ENCODE peak calls at places on chromosome 3, in ten cellular contexts. I is ACHN, S is HL-60, Y is astrocyte, R is H54, Q is progenitor cell of endocrine pancreas, C is occipital lobe, K is neural crest cell, F is pancreas, B is naive B cell. W is an unnamed sample.

GRCh38 chr3:66480666-66481065 is 20.2 kb downstream of the LRIG1 start:
- DNase-seq in K (no peak), Y (peak), Q (no peak), R (no peak), F (no peak), B (peak), S (no peak), C (no peak), I (no peak), W (no peak)

GRCh38 chr3:150238995-150239612 is 169.0 kb upstream of the TSC22D2 start:
- DNase-seq in I (peak), S (no peak), B (no peak), Q (no peak), Y (no peak), C (no peak), K (no peak), R (no peak), F (no peak), W (no peak)

GRCh38 chr3:118628704-118629341 is 405.8 kb downstream of the IGSF11 start:
- DNase-seq in R (peak), B (no peak), F (no peak), C (peak), S (peak), I (peak), Y (peak), Q (peak), K (peak), W (peak)

GRCh38 chr3:195238626-195239118 is 32.3 kb downstream of the XXYLT1 start:
- DNase-seq in F (no peak), C (no peak), K (no peak), Q (no peak), R (no peak), B (no peak), S (no peak), I (no peak), Y (no peak), W (no peak)

GRCh38 chr3:55725681-55726500 is 238.8 kb upstream of the WNT5A start:
- DNase-seq in S (no peak), F (no peak), R (no peak), K (no peak), C (no peak), Y (no peak), Q (no peak), I (no peak), B (no peak), W (no peak)

GRCh38 chr3:143538577-143538981 is 309.7 kb downstream of the SLC9A9 start:
- DNase-seq in R (no peak), C (no peak), F (no peak), B (no peak), K (no peak), Q (no peak), Y (peak), S (no peak), I (no peak), W (no peak)

GRCh38 chr3:157393076-157393475 is 43.6 kb upstream of the PTX3 start:
- DNase-seq in I (no peak), C (no peak), Y (no peak), S (no peak), R (no peak), K (no peak), F (no peak), B (no peak), Q (no peak), W (no peak)

GRCh38 chr3:53616330-53616729 is 121.9 kb downstream of the CACNA1D start:
- DNase-seq in S (no peak), I (no peak), R (no peak), Q (no peak), B (no peak), C (no peak), Y (no peak), F (no peak), K (no peak), W (no peak)

GRCh38 chr3:142596726-142597088 is 514 bp downstream of the PLS1 start:
- DNase-seq in Y (no peak), Q (no peak), S (no peak), B (no peak), I (no peak), R (no peak), K (no peak), C (no peak), F (no peak), W (no peak)

GRCh38 chr3:126939347-126939735 is 43.6 kb upstream of the PLXNA1 start:
- DNase-seq in C (no peak), R (no peak), B (no peak), I (no peak), Y (no peak), K (no peak), Q (no peak), S (no peak), F (no peak), W (no peak)

GRCh38 chr3:37969601-37970100 is 20.9 kb upstream of the VILL start:
- DNase-seq in F (no peak), Q (no peak), C (no peak), S (no peak), Y (no peak), K (no peak), B (no peak), I (no peak), R (no peak), W (no peak)

GRCh38 chr3:61649381-61650170 is 88.2 kb downstream of the PTPRG start:
- DNase-seq in R (no peak), I (no peak), K (no peak), Q (no peak), Y (no peak), F (no peak), C (no peak), S (no peak), B (no peak), W (no peak)

GRCh38 chr3:112007641-112008040 is 8.9 kb downstream of the TAGLN3 start:
- DNase-seq in S (no peak), I (no peak), F (no peak), B (no peak), K (no peak), Q (no peak), C (no peak), Y (no peak), R (no peak), W (no peak)

GRCh38 chr3:78201066-78201465 is 1161.2 kb downstream of the ROBO2 start:
- DNase-seq in C (no peak), I (no peak), K (no peak), Y (no peak), S (no peak), R (no peak), F (no peak), B (no peak), Q (no peak), W (no peak)

GRCh38 chr3:48636149-48636548 is 888 bp upstream of the SLC26A6 start:
- DNase-seq in K (no peak), B (no peak), R (no peak), I (no peak), Q (no peak), C (no peak), S (no peak), Y (no peak), F (no peak), W (no peak)

GRCh38 chr3:63779227-63779626 is 39.9 kb upstream of the C3orf49 start:
- DNase-seq in I (no peak), R (no peak), Y (no peak), C (no peak), Q (no peak), S (no peak), F (no peak), B (no peak), K (no peak), W (no peak)

GRCh38 chr3:72258366-72258765 is 473.4 kb upstream of the PROK2 start:
- DNase-seq in B (no peak), Q (no peak), C (no peak), I (no peak), R (no peak), Y (no peak), S (no peak), K (no peak), F (no peak), W (no peak)

GRCh38 chr3:138608322-138609214 is at the start of gene FAIM:
- DNase-seq in I (peak), B (peak), Q (peak), F (peak), Y (peak), C (peak), R (peak), S (no peak), K (peak), W (peak)

GRCh38 chr3:21839592-21839991 is 88.6 kb upstream of the ZNF385D start:
- DNase-seq in K (no peak), S (peak), R (peak), C (no peak), B (no peak), Q (no peak), I (peak), Y (peak), F (no peak), W (no peak)

GRCh38 chr3:51710631-51711351 is 3.9 kb downstream of the GRM2 start:
- DNase-seq in S (no peak), C (no peak), Q (no peak), B (no peak), K (no peak), R (no peak), F (peak), I (peak), Y (no peak), W (no peak)

GRCh38 chr3:4656059-4656458 is 162.9 kb downstream of the ITPR1 start:
- DNase-seq in C (peak), F (peak), S (no peak), Q (peak), K (peak), Y (peak), B (no peak), R (peak), I (peak), W (no peak)

GRCh38 chr3:125163739-125164601 is 48.6 kb downstream of the SLC12A8 start:
- DNase-seq in R (no peak), F (no peak), C (no peak), Q (no peak), B (no peak), Y (no peak), I (peak), S (peak), K (no peak), W (no peak)

GRCh38 chr3:67605377-67605776 is 49.0 kb downstream of the SUCLG2 start:
- DNase-seq in Y (peak), S (no peak), Q (no peak), I (peak), K (no peak), F (no peak), C (no peak), B (no peak), R (peak), W (no peak)

GRCh38 chr3:38327335-38328009 is 19.1 kb upstream of the XYLB start:
- DNase-seq in C (no peak), Q (no peak), F (no peak), R (no peak), Y (peak), S (no peak), K (no peak), I (no peak), B (no peak), W (no peak)

GRCh38 chr3:109927161-109927560 is 589.8 kb upstream of the DPPA4 start:
- DNase-seq in I (peak), F (no peak), B (no peak), K (no peak), R (peak), C (no peak), S (no peak), Q (no peak), Y (peak), W (no peak)

GRCh38 chr3:143343031-143343430 is 223.5 kb downstream of the CHST2 start:
- DNase-seq in R (no peak), I (no peak), Q (no peak), C (no peak), Y (no peak), K (no peak), F (no peak), S (no peak), B (no peak), W (no peak)

GRCh38 chr3:30657914-30658313 is 51.5 kb downstream of the TGFBR2 start:
- DNase-seq in S (no peak), Q (no peak), C (no peak), K (no peak), B (no peak), I (no peak), Y (peak), R (no peak), F (no peak), W (no peak)

GRCh38 chr3:25728101-25728500 is 55.1 kb downstream of the NGLY1 start:
- DNase-seq in R (no peak), K (no peak), Q (no peak), C (no peak), Y (no peak), S (no peak), F (no peak), I (no peak), B (no peak), W (no peak)

GRCh38 chr3:76585794-76586392 is 454.0 kb upstream of the ROBO2 start:
- DNase-seq in Q (no peak), S (no peak), K (no peak), F (no peak), B (no peak), I (peak), Y (no peak), C (no peak), R (no peak), W (no peak)

GRCh38 chr3:152056987-152057386 is 183.5 kb downstream of the SUCNR1 start:
- DNase-seq in R (no peak), K (no peak), S (no peak), Y (no peak), B (no peak), I (no peak), F (no peak), C (no peak), Q (no peak), W (no peak)

GRCh38 chr3:155995525-155996370 is 124.6 kb upstream of the KCNAB1 start:
- DNase-seq in R (peak), B (no peak), Y (peak), Q (no peak), C (no peak), F (no peak), S (no peak), I (peak), K (no peak), W (no peak)